ENCODE peak calls at places on chromosomes 12 and 14, in five cellular contexts. J is activated naive CD8-positive, alpha-beta T cell treated with anti-CD3 and anti-CD28 coated beads, Interleukin-2, amount 50 U/mL, for 24 hours; Z is T-helper 9 cell; P is NAMALWA; K is NCI-H446 treated with DMSO at 0.1 percent for 48 hours. N is an unnamed sample.

GRCh38 chr14:27253946-27254345 is 656.1 kb upstream of the NOVA1 start:
- DNase-seq in P (no peak), J (no peak), K (no peak), Z (no peak), N (no peak)

GRCh38 chr12:166425-167091 is 47.4 kb downstream of the SLC6A12 start:
- DNase-seq in Z (no peak), K (no peak), P (peak), J (no peak), N (no peak)

GRCh38 chr12:110270125-110270962 is 10.7 kb upstream of the ATP2A2 start:
- DNase-seq in J (no peak), Z (no peak), P (no peak), K (peak), N (no peak)

GRCh38 chr12:101698782-101699347 is 1.4 kb downstream of the CHPT1 start:
- DNase-seq in P (no peak), K (no peak), Z (no peak), J (no peak), N (peak)

GRCh38 chr14:89344871-89345270 is 72.2 kb downstream of the FOXN3 start:
- DNase-seq in P (no peak), J (no peak), Z (no peak), K (no peak), N (no peak)

GRCh38 chr14:66359500-66359899 is 126.7 kb upstream of the CCDC196 start:
- DNase-seq in Z (peak), K (no peak), P (peak), J (peak), N (no peak)

GRCh38 chr12:56020437-56021189 is at the start of gene IKZF4:
- DNase-seq in P (no peak), Z (no peak), K (no peak), J (peak), N (no peak)

GRCh38 chr12:47733142-47733541 is 7.9 kb upstream of the ENDOU start:
- DNase-seq in K (no peak), J (no peak), Z (no peak), P (no peak), N (no peak)

GRCh38 chr14:54652890-54653201 is 85.9 kb downstream of the SAMD4A start:
- DNase-seq in Z (no peak), K (no peak), J (no peak), P (no peak), N (no peak)

GRCh38 chr12:46963977-46964376 is 115.4 kb upstream of the PCED1B start:
- DNase-seq in K (no peak), Z (no peak), J (no peak), P (no peak), N (no peak)

GRCh38 chr12:94099191-94099983 is 49.0 kb upstream of the PLXNC1 start:
- DNase-seq in K (peak), J (no peak), P (no peak), Z (no peak), N (no peak)

GRCh38 chr14:85530626-85531025 is 682 bp downstream of the FLRT2 start:
- DNase-seq in K (no peak), Z (no peak), P (no peak), J (no peak), N (no peak)

GRCh38 chr12:47547077-47547476 is 158.8 kb downstream of the RPAP3 start:
- DNase-seq in P (no peak), J (no peak), Z (no peak), K (no peak), N (no peak)

GRCh38 chr12:24398605-24399004 is 449.1 kb upstream of the SOX5 start:
- DNase-seq in P (peak), J (no peak), K (no peak), Z (no peak), N (no peak)

GRCh38 chr12:94942663-94943062 is 60.8 kb downstream of the NDUFA12 start:
- DNase-seq in Z (no peak), J (no peak), K (no peak), P (no peak), N (no peak)

GRCh38 chr12:23771230-23771949 is 178.1 kb downstream of the SOX5 start:
- DNase-seq in Z (no peak), K (peak), P (no peak), J (no peak), N (no peak)

GRCh38 chr14:95267306-95267705 is 52.4 kb downstream of the CLMN start:
- DNase-seq in K (no peak), J (no peak), Z (no peak), P (no peak), N (no peak)

GRCh38 chr14:71418591-71419245 is 511.5 kb downstream of the PCNX1 start:
- DNase-seq in K (no peak), Z (no peak), J (no peak), P (no peak), N (no peak)

GRCh38 chr12:111211910-111212757 is 156.8 kb downstream of the PHETA1 start:
- DNase-seq in K (no peak), J (peak), P (peak), Z (no peak), N (no peak)

GRCh38 chr14:95200404-95200803 is 43.1 kb upstream of the DICER1 start:
- DNase-seq in P (no peak), K (no peak), J (no peak), Z (no peak), N (no peak)

GRCh38 chr12:54352022-54352531 is 12.2 kb downstream of the GPR84 start:
- DNase-seq in K (no peak), P (no peak), J (peak), Z (no peak), N (peak)

GRCh38 chr12:131087991-131088700 is 134.4 kb downstream of the ADGRD1 start:
- DNase-seq in K (no peak), Z (no peak), J (no peak), P (no peak), N (peak)

GRCh38 chr12:67358686-67359374 is 89.7 kb downstream of the CAND1 start:
- DNase-seq in K (no peak), J (no peak), Z (no peak), P (peak), N (no peak)

GRCh38 chr12:54033980-54034783 is 1.3 kb downstream of the HOXC5 start:
- DNase-seq in J (no peak), P (no peak), Z (no peak), K (no peak), N (no peak)

GRCh38 chr12:6827982-6828670 is at the start of gene P3H3:
- DNase-seq in Z (peak), J (no peak), K (peak), P (no peak), N (no peak)

GRCh38 chr12:92414383-92415065 is 268.9 kb upstream of the BTG1 start:
- DNase-seq in Z (no peak), J (no peak), K (no peak), P (no peak), N (no peak)

GRCh38 chr14:99127651-99128167 is 144.3 kb downstream of the BCL11B start:
- DNase-seq in Z (no peak), K (no peak), P (no peak), J (no peak), N (no peak)

GRCh38 chr14:104265918-104266642 is 127.7 kb downstream of the KIF26A start:
- DNase-seq in Z (no peak), J (no peak), K (no peak), P (no peak), N (no peak)

GRCh38 chr14:28407931-28408330 is 358.7 kb upstream of the FOXG1 start:
- DNase-seq in Z (no peak), P (no peak), K (no peak), J (no peak), N (no peak)

GRCh38 chr14:104524726-104525125 is 54.8 kb upstream of the C14orf180 start:
- DNase-seq in P (no peak), K (no peak), J (no peak), Z (no peak), N (no peak)

GRCh38 chr12:18700254-18700653 is 37.6 kb downstream of the PLCZ1 start:
- DNase-seq in J (no peak), Z (no peak), P (no peak), K (peak), N (no peak)

GRCh38 chr12:51823875-51824565 is 24.5 kb downstream of the FIGNL2 start:
- DNase-seq in P (peak), J (no peak), K (peak), Z (no peak), N (no peak)

GRCh38 chr12:118840399-118840798 is 140.9 kb upstream of the SRRM4 start:
- DNase-seq in P (peak), J (no peak), K (no peak), Z (no peak), N (no peak)

GRCh38 chr12:97426485-97427116 is 36.0 kb upstream of the RMST start:
- DNase-seq in K (no peak), Z (no peak), P (no peak), J (no peak), N (no peak)